ENCODE peak calls at places on chromosomes 6 and 20, in ten cellular contexts. U, W, A, V, S, Q, D, Y, O and K are unnamed samples.

GRCh38 chr6:159376443-159377182 is 207.4 kb downstream of the FNDC1 start:
- DNase-seq in U (no peak), W (no peak), A (no peak), V (no peak), S (no peak), Q (no peak), D (no peak), Y (no peak), O (no peak), K (no peak)

GRCh38 chr20:60039526-60039925 is 81.3 kb downstream of the CDH26 start:
- DNase-seq in U (no peak), W (no peak), A (no peak), V (no peak), S (no peak), Q (no peak), D (no peak), Y (no peak), O (no peak), K (no peak)

GRCh38 chr6:169843110-169843509 is 91.7 kb downstream of the ERMARD start:
- DNase-seq in U (no peak), W (no peak), A (no peak), V (no peak), S (no peak), Q (no peak), D (no peak), Y (no peak), O (no peak), K (no peak)

GRCh38 chr6:91167846-91168245 is 581.0 kb upstream of the MAP3K7 start:
- DNase-seq in U (no peak), W (no peak), A (no peak), V (no peak), S (no peak), Q (no peak), D (no peak), Y (no peak), O (no peak), K (peak)

GRCh38 chr6:1609662-1610496 is at the start of gene FOXC1:
- DNase-seq in U (peak), W (peak), A (peak), V (no peak), S (peak), Q (peak), D (peak), Y (peak), O (peak), K (peak)

GRCh38 chr20:2135018-2135417 is 33.4 kb downstream of the STK35 start:
- DNase-seq in U (no peak), W (no peak), A (no peak), V (no peak), S (no peak), Q (no peak), D (no peak), Y (no peak), O (no peak), K (no peak)

GRCh38 chr6:89048985-89049384 is 31.6 kb upstream of the PNRC1 start:
- DNase-seq in U (no peak), W (no peak), A (peak), V (no peak), S (no peak), Q (no peak), D (no peak), Y (no peak), O (no peak), K (no peak)

GRCh38 chr20:13425401-13425800 is 204.3 kb downstream of the ISM1 start:
- DNase-seq in U (no peak), W (no peak), A (no peak), V (no peak), S (no peak), Q (no peak), D (no peak), Y (no peak), O (no peak), K (no peak)

GRCh38 chr6:21033575-21034026 is 499.3 kb downstream of the CDKAL1 start:
- DNase-seq in U (no peak), W (peak), A (peak), V (no peak), S (no peak), Q (no peak), D (no peak), Y (peak), O (peak), K (peak)

GRCh38 chr20:60258255-60258863 is 300.1 kb downstream of the CDH26 start:
- DNase-seq in U (no peak), W (no peak), A (no peak), V (no peak), S (no peak), Q (no peak), D (no peak), Y (no peak), O (no peak), K (no peak)

GRCh38 chr20:25282034-25282781 is 34.3 kb downstream of the PYGB start:
- DNase-seq in U (no peak), W (peak), A (no peak), V (no peak), S (peak), Q (no peak), D (no peak), Y (no peak), O (no peak), K (no peak)

GRCh38 chr20:21450572-21450971 is 53.2 kb upstream of the NKX2-4 start:
- DNase-seq in U (no peak), W (no peak), A (peak), V (no peak), S (no peak), Q (no peak), D (no peak), Y (no peak), O (peak), K (no peak)

GRCh38 chr6:43285832-43286231 is 12.2 kb upstream of the SLC22A7 start:
- DNase-seq in U (no peak), W (no peak), A (no peak), V (no peak), S (no peak), Q (no peak), D (no peak), Y (no peak), O (no peak), K (no peak)

GRCh38 chr6:44129841-44130322 is 2.5 kb downstream of the TMEM63B start:
- DNase-seq in U (no peak), W (no peak), A (no peak), V (no peak), S (no peak), Q (no peak), D (no peak), Y (no peak), O (no peak), K (no peak)

GRCh38 chr20:36153754-36154695 is 515 bp upstream of the EPB41L1 start:
- DNase-seq in U (peak), W (peak), A (peak), V (no peak), S (peak), Q (no peak), D (peak), Y (no peak), O (peak), K (peak)

GRCh38 chr6:27757307-27757706 is 154.9 kb downstream of the OR2B2 start:
- DNase-seq in U (peak), W (peak), A (no peak), V (peak), S (no peak), Q (no peak), D (peak), Y (no peak), O (no peak), K (peak)

GRCh38 chr6:14100098-14100497 is 17.5 kb upstream of the CD83 start:
- DNase-seq in U (no peak), W (no peak), A (no peak), V (no peak), S (no peak), Q (no peak), D (no peak), Y (no peak), O (no peak), K (no peak)

GRCh38 chr20:22511943-22512910 is 72.1 kb downstream of the FOXA2 start:
- DNase-seq in U (peak), W (no peak), A (peak), V (no peak), S (no peak), Q (no peak), D (no peak), Y (no peak), O (no peak), K (no peak)

GRCh38 chr6:90677440-90677839 is 90.6 kb upstream of the MAP3K7 start:
- DNase-seq in U (no peak), W (no peak), A (no peak), V (no peak), S (no peak), Q (no peak), D (no peak), Y (no peak), O (no peak), K (peak)

GRCh38 chr20:17466641-17467040 is 64.5 kb downstream of the BFSP1 start:
- DNase-seq in U (no peak), W (no peak), A (peak), V (no peak), S (no peak), Q (no peak), D (no peak), Y (no peak), O (no peak), K (no peak)

GRCh38 chr20:50191065-50191565 is 485 bp downstream of the CEBPB start:
- DNase-seq in U (peak), W (no peak), A (no peak), V (peak), S (no peak), Q (no peak), D (peak), Y (no peak), O (peak), K (no peak)

GRCh38 chr6:97669191-97669651 is 386.2 kb upstream of the MMS22L start:
- DNase-seq in U (peak), W (no peak), A (no peak), V (no peak), S (no peak), Q (peak), D (peak), Y (no peak), O (no peak), K (peak)

GRCh38 chr20:44050925-44051660 is 135.9 kb downstream of the JPH2 start:
- DNase-seq in U (no peak), W (peak), A (no peak), V (no peak), S (no peak), Q (no peak), D (no peak), Y (no peak), O (no peak), K (no peak)

GRCh38 chr6:117265425-117266266 is at the start of gene VGLL2:
- DNase-seq in U (peak), W (no peak), A (peak), V (no peak), S (peak), Q (no peak), D (no peak), Y (no peak), O (no peak), K (peak)

GRCh38 chr6:163646133-163646532 is 231.6 kb downstream of the QKI start:
- DNase-seq in U (no peak), W (no peak), A (peak), V (no peak), S (no peak), Q (no peak), D (no peak), Y (no peak), O (no peak), K (no peak)

GRCh38 chr20:59827138-59828056 is 106.0 kb downstream of the SYCP2 start:
- DNase-seq in U (no peak), W (no peak), A (no peak), V (no peak), S (no peak), Q (no peak), D (no peak), Y (no peak), O (no peak), K (no peak)

GRCh38 chr6:138403324-138403800 is 661 bp upstream of the HEBP2 start:
- DNase-seq in U (no peak), W (peak), A (no peak), V (peak), S (no peak), Q (peak), D (peak), Y (no peak), O (no peak), K (peak)

GRCh38 chr6:143680157-143680556 is 2.4 kb downstream of the PHACTR2 start:
- DNase-seq in U (no peak), W (no peak), A (no peak), V (no peak), S (no peak), Q (no peak), D (no peak), Y (no peak), O (no peak), K (peak)

GRCh38 chr6:108895591-108895990 is 47.4 kb downstream of the ARMC2 start:
- DNase-seq in U (no peak), W (no peak), A (no peak), V (no peak), S (no peak), Q (no peak), D (no peak), Y (no peak), O (no peak), K (no peak)

GRCh38 chr20:3226864-3227263 is 12.1 kb downstream of the SLC4A11 start:
- DNase-seq in U (no peak), W (no peak), A (no peak), V (no peak), S (no peak), Q (no peak), D (no peak), Y (no peak), O (no peak), K (no peak)